ENCODE peak calls at places on chromosomes 13 and 19, in eight cellular contexts. D is endothelial cell of umbilical vein; X is neural progenitor cell; M is endodermal cell; B is heart right ventricle; A is Peyer's patch; F is CD8-positive, alpha-beta memory T cell; N is OCI-LY7. J is an unnamed sample. For H3K4me1, the result is how much of the 10 kb centered on the place peaks cover.

GRCh38 chr19:32416749-32417469 is 11.3 kb downstream of the DPY19L3 start:
- DNase-seq in N (no peak), X (no peak), A (no peak), F (no peak), B (no peak), M (no peak), D (no peak), J (no peak)

GRCh38 chr13:98492335-98493034 is 84.4 kb downstream of the STK24 start:
- DNase-seq in N (no peak), M (peak), X (peak), F (no peak), B (no peak), D (no peak), A (no peak), J (no peak)

GRCh38 chr13:64723735-64724134 is 2506.4 kb downstream of the PCDH9 start:
- DNase-seq in B (no peak), N (no peak), F (no peak), M (no peak), X (no peak), D (peak), A (no peak), J (no peak)

GRCh38 chr19:58397533-58398037 is 2.1 kb downstream of the RNF225 start:
- DNase-seq in B (no peak), X (no peak), A (no peak), M (peak), N (no peak), F (no peak), D (no peak), J (no peak)

GRCh38 chr19:47106819-47107200 is 6.8 kb downstream of the ZC3H4 start:
- DNase-seq in B (no peak), D (no peak), M (no peak), F (no peak), N (no peak), A (no peak), X (no peak), J (no peak)

GRCh38 chr19:48644839-48645651 is 942 bp downstream of the CA11 start:
- DNase-seq in N (peak), F (peak), B (peak), D (peak), A (peak), X (peak), M (peak), J (no peak)

GRCh38 chr19:45560686-45561085 is 23.9 kb downstream of the OPA3 start:
- DNase-seq in D (peak), F (no peak), M (no peak), A (no peak), B (no peak), X (no peak), N (no peak), J (no peak)

GRCh38 chr19:37594982-37595382 is 306 bp downstream of the ZNF540 start:
- DNase-seq in M (no peak), A (peak), D (no peak), N (no peak), F (no peak), B (peak), X (no peak), J (no peak)

GRCh38 chr19:45355402-45355801 is 14.9 kb downstream of the KLC3 start:
- DNase-seq in A (no peak), F (no peak), D (no peak), X (no peak), M (no peak), N (no peak), B (no peak), J (no peak)

GRCh38 chr13:66992183-66992582 is 238.0 kb downstream of the PCDH9 start:
- DNase-seq in D (peak), X (no peak), M (no peak), N (peak), F (no peak), B (no peak), A (no peak), J (no peak)

GRCh38 chr13:94123543-94123942 is 355.9 kb downstream of the DCT start:
- DNase-seq in B (no peak), M (no peak), F (no peak), X (no peak), D (no peak), N (no peak), A (no peak), J (no peak)

GRCh38 chr13:39406688-39407087 is 196.3 kb downstream of the LHFPL6 start:
- DNase-seq in X (no peak), D (no peak), M (no peak), B (no peak), N (peak), A (no peak), F (no peak), J (no peak)

GRCh38 chr13:23828866-23829265 is 60.3 kb downstream of the MIPEP start:
- DNase-seq in F (no peak), D (no peak), A (no peak), N (no peak), B (no peak), X (no peak), M (no peak), J (no peak)

GRCh38 chr19:15436012-15436825 is 13.5 kb downstream of the WIZ start:
- DNase-seq in B (no peak), M (no peak), F (no peak), D (no peak), A (no peak), N (no peak), X (no peak), J (no peak)

GRCh38 chr19:23310729-23311211 is 60.6 kb upstream of the ZNF724 start:
- DNase-seq in D (no peak), X (no peak), F (no peak), B (no peak), M (no peak), N (no peak), A (no peak), J (no peak)

GRCh38 chr19:53432088-53432661 is 391 bp downstream of the ZNF761 start:
- DNase-seq in M (peak), X (peak), D (peak), F (no peak), A (no peak), B (peak), N (peak), J (no peak)

GRCh38 chr13:37531054-37531453 is 67.5 kb downstream of the POSTN start:
- DNase-seq in F (no peak), B (no peak), N (no peak), M (no peak), D (no peak), A (no peak), X (no peak), J (no peak)

GRCh38 chr13:24220086-24220703 is 59.7 kb downstream of the SPATA13 start:
- DNase-seq in N (peak), D (peak), M (peak), F (peak), B (peak), A (peak), X (peak), J (no peak)

GRCh38 chr13:46278474-46278873 is 66.7 kb downstream of the LRRC63 start:
- DNase-seq in D (no peak), M (peak), A (no peak), F (no peak), X (peak), B (no peak), N (peak), J (no peak)

GRCh38 chr19:29635963-29636362 is 29.3 kb upstream of the PLEKHF1 start:
- DNase-seq in N (no peak), A (no peak), D (no peak), M (no peak), F (no peak), X (no peak), B (no peak), J (no peak)
- H3K4me1 ChIP-seq in N (under half), A (under half), D (under half), M (under half), F (under half), X (under half), B (under half), J (under half)

DNA sequence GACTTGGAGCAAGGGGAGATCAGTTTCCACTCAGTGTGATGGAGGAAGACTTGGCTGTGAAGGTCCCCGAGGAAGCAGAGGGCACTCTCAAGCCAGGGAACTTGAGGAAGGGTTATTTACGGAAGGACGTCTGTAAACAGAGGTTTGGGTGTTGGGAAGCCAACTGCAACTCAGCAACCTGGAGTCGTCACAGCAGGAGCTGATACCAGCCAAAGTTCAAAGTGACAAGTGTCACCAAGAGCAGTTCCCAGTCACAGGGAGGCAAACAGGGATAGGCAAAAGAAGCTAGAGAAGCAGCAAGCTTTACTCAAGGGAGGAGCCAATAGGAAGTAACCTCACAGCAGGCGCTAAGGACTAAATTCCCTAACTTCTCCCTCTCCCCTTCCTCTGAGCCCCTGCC is 205.5 kb downstream of the EFNB2 start:
- DNase-seq in X (no peak), F (no peak), M (peak), N (no peak), B (no peak), A (peak), D (no peak), J (no peak)
- H3K4me1 ChIP-seq in X (under half), F (under half), M (under half), N (under half), B (under half), A (under half), D (under half), J (under half)

DNA sequence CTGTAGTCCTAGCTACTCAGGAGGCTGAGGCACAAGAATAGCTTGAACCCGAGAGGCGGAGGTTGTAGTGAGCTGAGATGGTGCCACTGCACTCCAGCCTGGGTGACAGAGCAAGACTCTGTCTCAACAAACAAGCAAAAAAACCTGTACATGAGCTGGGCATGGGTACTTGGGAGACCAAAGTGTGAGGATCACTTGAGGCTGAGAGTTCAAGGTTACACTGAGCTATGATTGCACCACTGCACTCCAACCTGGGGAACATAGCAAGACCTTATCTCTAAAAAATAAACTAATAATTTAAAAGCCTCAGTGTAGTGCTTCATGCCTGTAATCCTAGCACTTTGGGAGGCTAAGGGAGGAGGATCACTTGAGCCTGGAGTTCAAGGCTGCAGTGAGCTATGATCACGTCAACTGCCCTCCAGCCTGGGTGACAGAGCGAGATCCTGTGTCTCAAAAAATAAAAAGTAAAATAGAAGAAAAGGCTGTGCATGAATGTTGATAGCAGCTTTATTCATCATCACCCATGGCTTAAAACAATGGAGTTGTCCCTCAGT is 12.3 kb upstream of the DOCK6 start:
- DNase-seq in A (no peak), B (no peak), M (no peak), X (no peak), D (no peak), N (no peak), F (no peak), J (no peak)
- H3K4me1 ChIP-seq in A (under half), B (under half), M (under half), X (under half), D (under half), N (under half), F (under half), J (under half)

GRCh38 chr13:20994441-20994821 is 67.0 kb downstream of the LATS2 start:
- DNase-seq in B (no peak), M (peak), X (no peak), A (peak), D (no peak), F (no peak), N (no peak), J (no peak)

GRCh38 chr13:20995245-20995829 is 66.0 kb downstream of the LATS2 start:
- DNase-seq in F (no peak), N (no peak), X (no peak), D (no peak), M (peak), B (no peak), A (no peak), J (no peak)

GRCh38 chr13:20991741-20992520 is 69.5 kb downstream of the LATS2 start:
- DNase-seq in F (no peak), A (no peak), B (no peak), M (no peak), D (no peak), X (no peak), N (no peak), J (no peak)

GRCh38 chr13:20993661-20994440 is 67.5 kb downstream of the LATS2 start:
- DNase-seq in N (no peak), D (no peak), B (no peak), A (peak), X (no peak), F (no peak), M (no peak), J (no peak)

GRCh38 chr13:20993211-20993610 is 68.2 kb downstream of the LATS2 start:
- DNase-seq in A (no peak), D (no peak), B (no peak), N (no peak), M (no peak), X (no peak), F (no peak), J (no peak)
- H3K4me1 ChIP-seq in A (under half), D (under half), B (under half), N (under half), M (under half), X (under half), F (under half), J (under half)

GRCh38 chr13:33323766-33324525 is 38.4 kb upstream of the STARD13 start:
- DNase-seq in M (no peak), D (no peak), X (no peak), N (no peak), A (no peak), F (no peak), B (no peak), J (no peak)
- H3K4me1 ChIP-seq in M (under half), D (under half), X (under half), N (under half), A (under half), F (under half), B (under half), J (under half)

GRCh38 chr19:13044160-13044853 is 49.0 kb downstream of the NFIX start:
- DNase-seq in B (no peak), N (no peak), X (no peak), A (no peak), M (no peak), D (no peak), F (peak), J (no peak)

GRCh38 chr19:13047374-13047773 is 52.1 kb downstream of the NFIX start:
- DNase-seq in A (no peak), B (no peak), X (no peak), M (no peak), N (no peak), F (no peak), D (no peak), J (no peak)

GRCh38 chr19:13042443-13043130 is 47.3 kb downstream of the NFIX start:
- DNase-seq in B (no peak), X (no peak), D (no peak), F (no peak), M (no peak), A (no peak), N (no peak), J (no peak)

GRCh38 chr19:13043285-13043684 is 48.0 kb downstream of the NFIX start:
- DNase-seq in B (no peak), F (no peak), N (peak), X (no peak), A (no peak), D (no peak), M (no peak), J (no peak)

DNA sequence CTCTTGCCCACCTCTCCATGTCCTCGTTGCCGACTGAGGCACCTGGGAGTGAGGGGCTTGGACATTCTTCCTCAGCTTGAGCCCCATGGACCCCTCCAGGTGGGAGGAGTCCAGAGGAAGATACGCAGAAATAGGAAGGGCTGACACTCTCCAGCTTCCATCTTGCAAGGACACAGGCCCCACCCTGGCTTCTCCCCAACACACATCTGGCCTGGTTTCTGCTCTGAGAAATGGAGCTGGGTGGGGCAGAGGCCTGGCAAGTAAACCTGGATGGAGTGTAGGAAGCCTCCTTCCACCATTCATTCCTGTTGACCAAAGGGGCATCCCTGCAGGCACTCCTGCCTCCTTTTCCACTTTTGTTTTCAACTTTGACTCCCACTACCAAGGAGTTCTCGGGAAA is 50.5 kb downstream of the NFIX start:
- DNase-seq in M (no peak), A (no peak), X (no peak), B (no peak), N (no peak), D (no peak), F (no peak), J (no peak)
- H3K4me1 ChIP-seq in M (under half), A (under half), X (under half), B (half or more), N (under half), D (under half), F (under half), J (half or more)

DNA sequence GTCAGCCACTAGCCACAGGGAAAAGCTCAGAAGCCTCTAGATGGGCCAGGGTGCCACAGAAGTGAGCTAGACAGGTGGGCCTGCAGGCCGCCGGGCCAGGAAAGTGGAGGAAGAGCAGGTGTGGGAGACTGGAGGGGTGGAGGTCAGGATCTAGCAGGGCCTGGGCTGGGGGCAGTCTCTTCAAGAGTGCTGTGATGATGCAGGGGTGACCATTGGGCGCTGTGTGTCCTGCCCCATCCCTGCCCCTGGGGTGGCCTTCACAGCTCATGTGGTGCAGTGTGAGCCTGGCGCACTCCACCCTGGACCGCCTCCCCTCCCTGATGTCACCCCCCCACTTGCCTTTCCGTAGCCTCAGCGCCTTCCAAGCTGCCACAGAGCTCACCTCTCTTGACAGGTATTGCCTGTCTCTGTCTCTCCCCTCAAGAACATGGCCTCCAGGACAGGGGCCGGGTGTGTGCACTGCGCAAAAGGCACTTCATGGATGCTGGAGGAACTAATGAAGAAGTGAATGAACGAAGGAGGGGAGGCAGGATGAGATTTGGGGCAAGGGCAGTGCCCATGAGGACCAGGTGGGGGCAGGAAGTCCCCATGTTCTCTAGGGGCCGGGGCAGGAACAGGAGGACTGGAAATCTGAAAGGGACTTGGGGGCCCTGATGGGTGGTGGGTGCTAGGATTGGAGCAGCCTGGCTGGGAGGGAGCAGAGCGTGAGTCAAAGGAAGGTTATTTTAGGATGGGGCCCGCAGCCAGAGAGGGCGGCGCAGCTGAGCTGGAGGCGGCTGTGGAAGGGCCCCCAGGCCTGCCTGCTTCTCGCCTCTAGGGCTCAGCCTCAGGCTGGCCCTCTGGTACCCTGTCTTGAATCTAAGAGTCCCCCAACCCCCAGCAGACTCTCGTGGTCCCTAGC is 6.6 kb downstream of the SSBP4 start:
- DNase-seq in D (no peak), A (peak), M (peak), N (no peak), X (no peak), F (no peak), B (peak), J (no peak)
- H3K4me1 ChIP-seq in D (under half), A (under half), M (under half), N (half or more), X (under half), F (half or more), B (half or more), J (half or more)

GRCh38 chr13:111950697-111951096 is 116.3 kb upstream of the SOX1 start:
- DNase-seq in X (no peak), D (no peak), M (no peak), N (no peak), F (no peak), A (peak), B (no peak), J (no peak)

GRCh38 chr13:111953546-111954178 is 113.3 kb upstream of the SOX1 start:
- DNase-seq in A (no peak), N (no peak), M (peak), F (no peak), B (no peak), D (no peak), X (no peak), J (peak)

GRCh38 chr13:111954681-111955411 is 112.1 kb upstream of the SOX1 start:
- DNase-seq in X (no peak), M (peak), B (no peak), F (no peak), D (no peak), N (no peak), A (no peak), J (peak)

GRCh38 chr13:111951982-111952565 is 114.9 kb upstream of the SOX1 start:
- DNase-seq in A (peak), B (no peak), X (no peak), D (no peak), F (no peak), N (no peak), M (peak), J (peak)

DNA sequence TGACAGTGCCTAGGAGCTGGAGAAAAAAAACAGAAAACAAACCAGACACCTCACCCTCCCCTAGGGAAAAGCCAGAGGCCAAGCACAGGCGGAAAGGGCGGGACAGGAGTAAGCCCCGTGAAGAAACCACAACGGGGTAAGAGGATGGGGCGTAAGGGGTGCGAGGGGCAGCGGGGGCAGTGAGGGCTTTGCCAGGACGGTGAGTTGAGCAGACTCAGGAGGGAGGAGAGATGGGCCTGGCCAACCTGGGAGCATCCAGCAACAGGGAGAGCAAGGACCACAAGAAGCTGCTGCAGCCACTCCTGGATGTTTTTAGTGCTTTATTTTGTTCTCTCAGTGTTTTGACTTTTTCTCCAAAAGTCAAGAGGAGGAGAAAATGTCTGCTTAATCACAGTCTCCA is 114.1 kb upstream of the SOX1 start:
- DNase-seq in B (no peak), N (no peak), A (no peak), F (no peak), M (peak), X (no peak), D (no peak), J (peak)
- H3K4me1 ChIP-seq in B (under half), N (under half), A (under half), F (under half), M (under half), X (under half), D (under half), J (under half)

GRCh38 chr19:2853015-2853606 is 11.8 kb downstream of the ZNF555 start:
- DNase-seq in B (no peak), N (no peak), A (no peak), F (no peak), D (no peak), X (no peak), M (no peak), J (no peak)

GRCh38 chr19:2858864-2859263 is 8.3 kb upstream of the ZNF556 start:
- DNase-seq in A (no peak), X (no peak), F (no peak), N (no peak), M (no peak), D (no peak), B (no peak), J (no peak)

GRCh38 chr19:2854849-2855248 is 12.3 kb upstream of the ZNF556 start:
- DNase-seq in D (no peak), A (no peak), N (no peak), B (no peak), X (no peak), F (no peak), M (no peak), J (no peak)

GRCh38 chr19:2852598-2852997 is 11.3 kb downstream of the ZNF555 start:
- DNase-seq in X (no peak), F (no peak), D (no peak), N (no peak), B (no peak), M (no peak), A (no peak), J (no peak)

GRCh38 chr19:2856457-2857055 is 10.6 kb upstream of the ZNF556 start:
- DNase-seq in B (no peak), A (no peak), M (no peak), N (no peak), D (no peak), F (peak), X (no peak), J (no peak)
- H3K4me1 ChIP-seq in B (under half), A (under half), M (under half), N (under half), D (under half), F (under half), X (under half), J (under half)